ENCODE peak calls at places on chromosomes 13 and 19, in ten cellular contexts. K is cardiac fibroblast; I is activated CD4-positive, alpha-beta T cell treated with anti-CD3 and anti-CD28 coated beads for 48 hours; C is myocyte; X is T-cell; N is NCI-H1105; M is mesothelial cell of epicardium; F is stimulated activated CD4-positive, alpha-beta T cell treated with anti-CD3 and anti-CD28 coated beads, Interleukin-15, amount 100 ng/mL, for 1 hour; Y is activated CD4-positive, CD25-positive, alpha-beta regulatory T cell; G is epithelial cell of esophagus. H is an unnamed sample.

GRCh38 chr13:30751183-30751933 is 16.0 kb downstream of the ALOX5AP start:
- DNase-seq in K (no peak), I (no peak), C (no peak), X (no peak), N (no peak), M (no peak), F (no peak), Y (no peak), G (no peak), H (no peak)

GRCh38 chr13:97254809-97255208 is 32.7 kb downstream of the MBNL2 start:
- DNase-seq in K (peak; percentile 78), I (no peak), C (peak; percentile 28), X (no peak), N (no peak), M (no peak), F (no peak), Y (no peak), G (peak; percentile 91), H (no peak)

GRCh38 chr19:1373534-1374249 is 10.0 kb upstream of the NDUFS7 start:
- DNase-seq in K (peak; percentile 52), I (no peak), C (no peak), X (no peak), N (no peak), M (no peak), F (no peak), Y (no peak), G (no peak), H (no peak)

GRCh38 chr13:49308104-49308875 is 60.6 kb downstream of the CDADC1 start:
- DNase-seq in K (peak; percentile 71), I (no peak), C (no peak), X (no peak), N (no peak), M (no peak), F (no peak), Y (no peak), G (peak; percentile 53), H (no peak)

GRCh38 chr19:1067341-1068103 is 555 bp downstream of the ARHGAP45 start:
- DNase-seq in K (no peak), I (no peak), C (no peak), X (peak; percentile 81), N (no peak), M (no peak), F (peak; percentile 52), Y (peak; percentile 53), G (no peak), H (no peak)

GRCh38 chr19:18401580-18402112 is 4.2 kb upstream of the LRRC25 start:
- DNase-seq in K (peak; percentile 76), I (no peak), C (peak; percentile 53), X (no peak), N (no peak), M (no peak), F (no peak), Y (no peak), G (peak; percentile 86), H (no peak)

GRCh38 chr13:109666656-109667448 is 119.5 kb downstream of the IRS2 start:
- DNase-seq in K (peak; percentile 62), I (no peak), C (peak; percentile 72), X (no peak), N (no peak), M (no peak), F (no peak), Y (no peak), G (peak; percentile 78), H (no peak)

GRCh38 chr19:35458821-35459391 is 10.8 kb downstream of the FFAR2 start:
- DNase-seq in K (no peak), I (no peak), C (no peak), X (no peak), N (no peak), M (no peak), F (no peak), Y (no peak), G (no peak), H (no peak)

GRCh38 chr19:45901432-45901903 is 945 bp downstream of the MYPOP start:
- DNase-seq in K (peak; percentile 39), I (peak; percentile 46), C (no peak), X (peak; percentile 35), N (no peak), M (peak; percentile 53), F (no peak), Y (no peak), G (peak; percentile 52), H (no peak)

GRCh38 chr13:74850893-74851292 is 631.1 kb downstream of the TBC1D4 start:
- DNase-seq in K (no peak), I (no peak), C (no peak), X (no peak), N (no peak), M (no peak), F (no peak), Y (no peak), G (no peak), H (no peak)

GRCh38 chr13:35927554-35927953 is 203.6 kb downstream of the DCLK1 start:
- DNase-seq in K (peak; percentile 82), I (no peak), C (peak; percentile 50), X (no peak), N (no peak), M (no peak), F (no peak), Y (no peak), G (peak; percentile 25), H (no peak)

GRCh38 chr13:111202149-111202548 is 87.0 kb downstream of the ARHGEF7 start:
- DNase-seq in K (no peak), I (no peak), C (no peak), X (no peak), N (no peak), M (no peak), F (no peak), Y (no peak), G (no peak), H (no peak)

GRCh38 chr19:925087-925911 is 536 bp upstream of the ARID3A start:
- DNase-seq in K (peak; percentile 87), I (peak; percentile 82), C (peak; percentile 86), X (peak; percentile 70), N (peak; percentile 74), M (peak; percentile 81), F (peak; percentile 66), Y (peak; percentile 76), G (peak; percentile 79), H (peak; percentile 77)

GRCh38 chr19:32302778-32303177 is 42.6 kb upstream of the ZNF507 start:
- DNase-seq in K (no peak), I (no peak), C (no peak), X (no peak), N (no peak), M (no peak), F (no peak), Y (no peak), G (no peak), H (no peak)

GRCh38 chr13:86000546-86000945 is 201.3 kb upstream of the SLITRK6 start:
- DNase-seq in K (no peak), I (no peak), C (no peak), X (no peak), N (no peak), M (no peak), F (no peak), Y (no peak), G (peak; percentile 79), H (no peak)

GRCh38 chr13:45456196-45456972 is 8.4 kb upstream of the COG3 start:
- DNase-seq in K (peak; percentile 61), I (no peak), C (peak; percentile 15), X (no peak), N (no peak), M (no peak), F (no peak), Y (no peak), G (peak; percentile 94), H (no peak)

GRCh38 chr13:78978381-78978998 is 319.5 kb upstream of the OBI1 start:
- DNase-seq in K (peak; percentile 81), I (peak; percentile 44), C (peak; percentile 60), X (no peak), N (peak; percentile 33), M (no peak), F (no peak), Y (no peak), G (peak; percentile 74), H (no peak)

GRCh38 chr19:13825489-13826475 is 30.5 kb downstream of the ZSWIM4 start:
- DNase-seq in K (peak; percentile 32), I (peak; percentile 42), C (no peak), X (no peak), N (no peak), M (no peak), F (no peak), Y (no peak), G (peak; percentile 63), H (no peak)

GRCh38 chr19:35689836-35690235 is 14.5 kb upstream of the ZBTB32 start:
- DNase-seq in K (no peak), I (no peak), C (no peak), X (no peak), N (no peak), M (no peak), F (no peak), Y (no peak), G (no peak), H (no peak)

GRCh38 chr13:85828094-85828684 is 29.0 kb upstream of the SLITRK6 start:
- DNase-seq in K (peak; percentile 35), I (no peak), C (peak; percentile 34), X (no peak), N (no peak), M (no peak), F (no peak), Y (no peak), G (peak; percentile 45), H (no peak)

GRCh38 chr19:55165952-55166529 is 372 bp downstream of the DNAAF3 start:
- DNase-seq in K (peak; percentile 79), I (peak; percentile 77), C (peak; percentile 87), X (no peak), N (peak; percentile 93), M (peak; percentile 78), F (no peak), Y (no peak), G (peak; percentile 90), H (peak; percentile 16)

GRCh38 chr19:17719730-17720486 is 628 bp downstream of the MAP1S start:
- DNase-seq in K (no peak), I (peak; percentile 54), C (no peak), X (no peak), N (peak; percentile 62), M (peak; percentile 43), F (peak; percentile 24), Y (peak; percentile 10), G (peak; percentile 83), H (no peak)

GRCh38 chr13:107124129-107124718 is 556.3 kb upstream of the ARGLU1 start:
- DNase-seq in K (peak; percentile 26), I (no peak), C (peak; percentile 0), X (no peak), N (peak; percentile 36), M (no peak), F (no peak), Y (no peak), G (peak; percentile 19), H (no peak)

GRCh38 chr19:35455616-35456201 is 7.7 kb downstream of the FFAR2 start:
- DNase-seq in K (no peak), I (no peak), C (no peak), X (no peak), N (no peak), M (no peak), F (no peak), Y (no peak), G (no peak), H (no peak)

GRCh38 chr13:108878732-108879131 is 249.3 kb downstream of the MYO16 start:
- DNase-seq in K (no peak), I (no peak), C (no peak), X (no peak), N (no peak), M (no peak), F (no peak), Y (no peak), G (no peak), H (no peak)

GRCh38 chr19:18496980-18497256 is 25.0 kb downstream of the ELL start:
- DNase-seq in K (no peak), I (no peak), C (no peak), X (no peak), N (no peak), M (no peak), F (no peak), Y (no peak), G (peak; percentile 88), H (no peak)

GRCh38 chr19:6090634-6091033 is 19.7 kb downstream of the RFX2 start:
- DNase-seq in K (no peak), I (no peak), C (no peak), X (no peak), N (no peak), M (no peak), F (no peak), Y (no peak), G (no peak), H (no peak)

GRCh38 chr13:75635621-75636338 is at the start of gene LMO7:
- DNase-seq in K (peak; percentile 56), I (peak; percentile 39), C (peak; percentile 73), X (peak; percentile 43), N (no peak), M (peak; percentile 68), F (peak; percentile 10), Y (peak; percentile 9), G (peak; percentile 23), H (peak; percentile 27)

H was measured in activated T-helper 2 cell treated with anti-CD3 and anti-CD28 coated beads, Interferon-gamma antibody, Interleukin-2, Interleukin-4, amounts not matched to agents 10 μg/mL and 5 μg/mL and 100 μg/mL, durations not matched to agents 14 hours and 24 hours and 36 hours.